ENCODE peak calls at places on chromosome 4, in eight cellular contexts. N, M, T, P, A, E, Y and H are unnamed samples.

GRCh38 chr4:86452323-86452995 is 92.6 kb upstream of the MAPK10 start:
- DNase-seq in N (no peak), M (no peak), T (no peak), P (no peak), A (no peak), E (no peak), Y (no peak), H (no peak)

GRCh38 chr4:100494166-100494565 is 23.7 kb downstream of the EMCN start:
- DNase-seq in N (no peak), M (no peak), T (no peak), P (no peak), A (no peak), E (no peak), Y (peak; percentile 35), H (no peak)

GRCh38 chr4:27828843-27829242 is 968.2 kb downstream of the STIM2 start:
- DNase-seq in N (no peak), M (no peak), T (no peak), P (no peak), A (no peak), E (no peak), Y (peak; percentile 25), H (no peak)

GRCh38 chr4:6929735-6930464 is 20.3 kb downstream of the TBC1D14 start:
- DNase-seq in N (no peak), M (no peak), T (no peak), P (no peak), A (no peak), E (no peak), Y (no peak), H (peak; percentile 74)

GRCh38 chr4:122914938-122915337 is 7.5 kb downstream of the NUDT6 start:
- DNase-seq in N (no peak), M (no peak), T (no peak), P (no peak), A (no peak), E (no peak), Y (peak; percentile 59), H (no peak)

GRCh38 chr4:74133786-74134499 is 24.0 kb upstream of the MTHFD2L start:
- DNase-seq in N (peak; percentile 87), M (peak; percentile 15), T (peak; percentile 79), P (peak; percentile 77), A (peak; percentile 22), E (peak; percentile 63), Y (peak; percentile 87), H (peak; percentile 36)

GRCh38 chr4:23877758-23878229 is 12.1 kb downstream of the PPARGC1A start:
- DNase-seq in N (no peak), M (no peak), T (no peak), P (no peak), A (no peak), E (no peak), Y (no peak), H (no peak)

GRCh38 chr4:2365913-2366210 is 52.6 kb downstream of the ZFYVE28 start:
- DNase-seq in N (no peak), M (no peak), T (no peak), P (no peak), A (no peak), E (no peak), Y (no peak), H (no peak)

GRCh38 chr4:3407171-3407771 is 34.5 kb upstream of the HGFAC start:
- DNase-seq in N (no peak), M (no peak), T (no peak), P (no peak), A (no peak), E (no peak), Y (no peak), H (peak; percentile 36)

GRCh38 chr4:122334828-122335227 is 44.0 kb upstream of the ADAD1 start:
- DNase-seq in N (peak; percentile 51), M (no peak), T (no peak), P (no peak), A (no peak), E (no peak), Y (no peak), H (no peak)

GRCh38 chr4:40822781-40823180 is 73.0 kb downstream of the NSUN7 start:
- DNase-seq in N (no peak), M (no peak), T (no peak), P (no peak), A (no peak), E (no peak), Y (no peak), H (no peak)

GRCh38 chr4:147034372-147034771 is 88.7 kb upstream of the TTC29 start:
- DNase-seq in N (no peak), M (no peak), T (no peak), P (no peak), A (no peak), E (no peak), Y (peak; percentile 7), H (no peak)

GRCh38 chr4:25938251-25939186 is 24.5 kb downstream of the SMIM20 start:
- DNase-seq in N (no peak), M (peak; percentile 63), T (peak; percentile 86), P (no peak), A (no peak), E (no peak), Y (peak; percentile 60), H (no peak)

GRCh38 chr4:110454456-110454855 is 21.5 kb upstream of the ENPEP start:
- DNase-seq in N (peak; percentile 26), M (no peak), T (no peak), P (no peak), A (no peak), E (no peak), Y (no peak), H (no peak)

GRCh38 chr4:2820216-2820982 is 23.2 kb upstream of the ADD1 start:
- DNase-seq in N (no peak), M (no peak), T (no peak), P (no peak), A (peak; percentile 17), E (no peak), Y (no peak), H (no peak)

GRCh38 chr4:184444215-184444952 is 30.0 kb downstream of the IRF2 start:
- DNase-seq in N (peak; percentile 71), M (no peak), T (no peak), P (no peak), A (no peak), E (no peak), Y (peak; percentile 49), H (no peak)

GRCh38 chr4:101155368-101155767 is 192.0 kb downstream of the PPP3CA start:
- DNase-seq in N (no peak), M (no peak), T (no peak), P (no peak), A (no peak), E (no peak), Y (peak; percentile 81), H (no peak)

GRCh38 chr4:87843936-87844335 is 11.2 kb downstream of the MEPE start:
- DNase-seq in N (peak; percentile 44), M (no peak), T (no peak), P (no peak), A (no peak), E (no peak), Y (peak; percentile 86), H (peak; percentile 95)

GRCh38 chr4:33407496-33407895 is 2687.3 kb downstream of the PCDH7 start:
- DNase-seq in N (no peak), M (no peak), T (no peak), P (no peak), A (no peak), E (no peak), Y (peak; percentile 4), H (no peak)

GRCh38 chr4:178712486-178712885 is 1270.2 kb upstream of the AGA start:
- DNase-seq in N (no peak), M (no peak), T (no peak), P (no peak), A (no peak), E (no peak), Y (no peak), H (no peak)

GRCh38 chr4:101853691-101854090 is 63.2 kb downstream of the BANK1 start:
- DNase-seq in N (no peak), M (no peak), T (peak; percentile 30), P (no peak), A (no peak), E (no peak), Y (no peak), H (no peak)

GRCh38 chr4:125317526-125317880 is 2.7 kb downstream of the FAT4 start:
- DNase-seq in N (peak; percentile 13), M (no peak), T (no peak), P (peak; percentile 48), A (no peak), E (no peak), Y (peak; percentile 72), H (no peak)

GRCh38 chr4:55075823-55076418 is 49.5 kb downstream of the KDR start:
- DNase-seq in N (no peak), M (no peak), T (no peak), P (no peak), A (no peak), E (no peak), Y (no peak), H (no peak)

GRCh38 chr4:153126137-153126536 is 78.1 kb upstream of the TRIM2 start:
- DNase-seq in N (no peak), M (no peak), T (no peak), P (no peak), A (no peak), E (no peak), Y (no peak), H (no peak)